ENCODE peak calls at places on chromosomes 13 and 19, in six cellular contexts. Y is HepG2, V is H1, Z is GM12878, W is K562, J is GM12891. E is an unnamed sample.

GRCh38 chr19:46413262-46414031 is at the start of gene CCDC8:
- DNase-seq in Y (no peak), V (peak), Z (no peak), W (peak), J (no peak), E (no peak)

GRCh38 chr19:3366761-3367571 is 583 bp downstream of the NFIC start:
- DNase-seq in Y (no peak), V (no peak), Z (no peak), W (peak), J (no peak), E (peak)

GRCh38 chr19:2922987-2923386 is 21.8 kb downstream of the ZNF77 start:
- DNase-seq in Y (peak), V (no peak), Z (no peak), W (peak), J (no peak), E (no peak)

GRCh38 chr13:52695856-52696255 is 43.2 kb downstream of the SUGT1 start:
- DNase-seq in Y (peak), V (no peak), Z (peak), W (no peak), J (no peak), E (no peak)

GRCh38 chr19:4675346-4675745 is 5.2 kb upstream of the MYDGF start:
- DNase-seq in Y (no peak), V (no peak), Z (no peak), W (no peak), J (no peak), E (no peak)

GRCh38 chr19:39179754-39180153 is 17.0 kb upstream of the NCCRP1 start:
- DNase-seq in Y (no peak), V (no peak), Z (no peak), W (no peak), J (no peak), E (no peak)

GRCh38 chr13:37878496-37878895 is 8.9 kb upstream of the TRPC4 start:
- DNase-seq in Y (no peak), V (no peak), Z (no peak), W (no peak), J (no peak), E (no peak)

GRCh38 chr13:66405908-66406802 is 824.0 kb downstream of the PCDH9 start:
- DNase-seq in Y (no peak), V (no peak), Z (no peak), W (no peak), J (no peak), E (no peak)

GRCh38 chr19:46442808-46443450 is 14.2 kb upstream of the PNMA8C start:
- DNase-seq in Y (no peak), V (no peak), Z (no peak), W (no peak), J (no peak), E (no peak)

GRCh38 chr19:38042132-38042531 is 135.1 kb downstream of the SIPA1L3 start:
- DNase-seq in Y (no peak), V (no peak), Z (no peak), W (no peak), J (no peak), E (no peak)

GRCh38 chr19:38045554-38046253 is 138.7 kb downstream of the SIPA1L3 start:
- DNase-seq in Y (no peak), V (no peak), Z (no peak), W (no peak), J (no peak), E (no peak)

GRCh38 chr19:38046254-38047047 is 139.4 kb downstream of the SIPA1L3 start:
- DNase-seq in Y (no peak), V (no peak), Z (peak), W (no peak), J (peak), E (peak)

GRCh38 chr19:38044267-38045111 is 137.5 kb downstream of the SIPA1L3 start:
- DNase-seq in Y (no peak), V (no peak), Z (no peak), W (no peak), J (no peak), E (no peak)

GRCh38 chr19:38043649-38044144 is 136.7 kb downstream of the SIPA1L3 start:
- DNase-seq in Y (no peak), V (no peak), Z (no peak), W (no peak), J (no peak), E (no peak)
- TF ChIP-seq POLR2A in Y (no peak), V (no peak), Z (no peak), W (no peak), J (no peak), E (no peak)

DNA sequence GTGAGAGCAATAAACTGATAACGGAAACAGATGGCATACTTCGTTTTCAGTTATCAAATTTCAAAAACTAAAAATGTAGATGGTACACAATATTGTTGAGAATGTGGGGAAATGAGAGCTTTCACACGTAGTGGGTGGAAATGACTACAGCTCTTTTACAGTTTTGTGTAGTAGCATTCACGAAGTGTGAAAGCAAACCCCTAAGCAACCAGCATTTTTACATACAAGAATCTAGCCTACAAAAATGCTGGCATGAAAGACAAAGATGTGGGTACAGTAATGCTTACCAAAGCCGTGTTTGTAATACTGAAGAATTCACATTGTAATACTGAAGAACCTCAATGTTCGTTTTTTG is 6.3 kb upstream of the ZNF283 start:
- DNase-seq in Y (no peak), V (no peak), Z (no peak), W (no peak), J (no peak), E (no peak)
- TF ChIP-seq POLR2AphosphoS5 in Y (no peak), V (no peak), Z (no peak), W (no peak), J (no peak), E (no peak)

DNA sequence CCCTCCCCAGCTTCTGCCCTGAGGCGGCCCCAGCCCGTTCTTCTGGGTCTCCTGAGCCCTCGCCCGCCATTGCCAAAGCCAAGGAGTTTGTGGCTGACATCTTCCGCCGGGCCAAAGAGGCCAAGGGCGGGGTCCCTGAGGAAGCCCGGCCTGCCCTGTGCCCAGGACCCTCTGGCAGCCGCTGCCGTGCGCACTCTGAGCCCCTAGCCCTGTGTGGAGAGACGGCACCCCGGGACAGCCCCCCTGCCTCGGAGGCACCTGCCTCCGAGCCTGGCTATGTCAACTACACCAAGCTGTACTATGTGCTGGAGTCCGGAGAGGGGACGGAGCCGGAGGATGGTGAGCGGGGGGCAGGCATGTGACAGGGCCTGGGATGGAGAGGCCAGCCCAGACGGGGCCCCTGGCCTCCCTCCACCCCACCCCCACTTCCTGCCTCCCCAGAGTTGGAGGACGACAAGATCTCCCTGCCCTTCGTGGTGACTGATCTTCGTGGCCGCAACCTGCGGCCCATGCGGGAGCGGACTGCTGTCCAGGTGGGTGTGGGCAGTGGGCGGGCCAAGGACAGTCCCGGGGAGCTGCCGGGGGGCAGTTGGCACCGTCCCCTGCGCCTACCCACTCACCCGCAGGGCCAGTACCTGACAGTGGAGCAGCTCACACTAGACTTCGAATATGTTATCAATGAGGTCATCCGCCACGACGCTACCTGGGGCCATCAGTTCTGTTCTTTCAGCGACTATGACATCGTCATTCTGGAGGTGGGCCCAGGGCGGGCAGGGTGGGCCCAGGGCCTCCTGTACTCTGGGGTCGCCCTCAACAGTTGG is 7.0 kb downstream of the DCAF15 start:
- DNase-seq in Y (no peak), V (no peak), Z (no peak), W (no peak), J (no peak), E (no peak)
- TF ChIP-seq TAF1 in Y (no peak), V (no peak), Z (no peak), W (no peak), J (no peak), E (no peak)

GRCh38 chr13:44853641-44854040 is 135.6 kb downstream of the NUFIP1 start:
- DNase-seq in Y (peak), V (no peak), Z (no peak), W (no peak), J (no peak), E (no peak)

GRCh38 chr13:44855860-44856259 is 133.4 kb downstream of the NUFIP1 start:
- DNase-seq in Y (no peak), V (no peak), Z (no peak), W (no peak), J (no peak), E (no peak)

GRCh38 chr13:44857061-44857460 is 132.2 kb downstream of the NUFIP1 start:
- DNase-seq in Y (no peak), V (no peak), Z (no peak), W (no peak), J (no peak), E (no peak)

GRCh38 chr13:44857736-44858135 is 131.5 kb downstream of the NUFIP1 start:
- DNase-seq in Y (no peak), V (no peak), Z (no peak), W (no peak), J (no peak), E (no peak)

GRCh38 chr13:44854264-44855060 is 134.8 kb downstream of the NUFIP1 start:
- DNase-seq in Y (peak), V (no peak), Z (no peak), W (no peak), J (no peak), E (no peak)
- TF ChIP-seq POLR2A in Y (no peak), V (no peak), Z (no peak), W (no peak), J (no peak), E (no peak)

GRCh38 chr19:1237754-1238372 is at the start of gene CBARP:
- DNase-seq in Y (no peak), V (no peak), Z (no peak), W (peak), J (no peak), E (no peak)
- TF ChIP-seq POLR2AphosphoS5 in Y (no peak), V (no peak), Z (no peak), W (no peak), J (no peak), E (no peak)

DNA sequence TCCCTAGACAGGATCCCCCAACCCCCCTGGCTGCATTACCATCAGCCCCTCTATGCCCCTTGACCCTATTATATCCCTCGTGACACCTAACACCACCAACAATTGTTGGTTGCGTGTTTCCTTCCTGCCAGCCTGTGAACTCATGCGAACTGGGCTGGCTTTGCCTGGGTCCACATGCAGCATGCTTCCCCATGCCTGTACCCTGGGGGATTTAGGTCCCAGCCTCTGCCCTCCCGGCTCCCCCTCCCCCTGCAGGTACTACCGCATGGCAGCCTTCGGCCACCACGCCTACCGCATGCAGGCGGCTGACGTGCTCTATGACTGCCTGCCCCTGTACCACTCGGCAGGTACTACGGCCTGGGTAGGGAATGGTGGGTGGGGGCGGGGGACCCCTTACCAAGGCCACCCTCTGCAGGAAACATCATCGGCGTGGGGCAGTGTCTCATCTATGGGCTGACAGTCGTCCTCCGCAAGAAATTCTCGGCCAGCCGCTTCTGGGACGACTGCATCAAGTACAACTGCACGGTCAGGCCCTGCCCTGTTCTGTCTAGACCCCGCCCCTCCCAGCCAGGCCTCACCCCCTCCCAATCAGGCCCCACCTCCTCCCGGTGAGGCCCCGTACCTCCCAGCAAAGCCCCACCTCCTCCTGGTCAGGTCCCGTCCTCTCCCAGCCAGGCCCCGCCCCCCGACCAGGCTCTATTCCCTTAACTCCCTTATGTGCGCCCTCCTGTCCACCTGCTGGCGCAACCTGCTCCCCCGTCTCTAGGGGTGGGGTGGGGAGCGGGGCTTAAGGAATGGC is 18.5 kb downstream of the SLC27A1 start:
- DNase-seq in Y (peak), V (peak), Z (no peak), W (peak), J (peak), E (peak)
- TF ChIP-seq TAF1 in Y (peak), V (peak), Z (no peak), W (no peak), J (no peak), E (no peak)

GRCh38 chr19:38062959-38063786 is 156.2 kb downstream of the SIPA1L3 start:
- DNase-seq in Y (no peak), V (no peak), Z (no peak), W (peak), J (no peak), E (no peak)
- TF ChIP-seq POLR2A in Y (no peak), V (no peak), Z (no peak), W (no peak), J (no peak), E (no peak)

DNA sequence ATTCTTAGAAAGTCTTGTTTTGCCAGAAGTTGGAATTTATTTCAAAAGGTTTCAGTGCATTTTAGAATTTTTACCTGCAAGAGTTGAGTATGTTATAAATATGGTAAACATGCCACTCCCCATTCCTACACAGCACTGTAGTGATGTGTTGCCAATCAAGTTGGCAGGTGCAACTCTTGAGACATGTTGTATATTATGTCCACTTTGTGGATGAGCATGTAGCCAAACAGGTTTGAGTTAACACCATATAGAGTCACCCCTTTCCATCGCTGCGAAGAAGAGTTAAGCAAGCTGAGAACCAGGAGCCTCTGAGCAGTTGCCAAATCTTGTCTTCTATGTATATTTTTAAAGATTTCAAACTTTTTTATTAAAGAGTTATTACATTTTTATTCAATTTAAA is 359.8 kb downstream of the LMO7 start:
- DNase-seq in Y (no peak), V (no peak), Z (no peak), W (no peak), J (no peak), E (no peak)
- TF ChIP-seq POLR2AphosphoS5 in Y (no peak), V (no peak), Z (no peak), W (no peak), J (no peak), E (no peak)

E was measured in GM12892.